ENCODE peak calls at places on chromosomes 6 and 20, in four cellular contexts. E is fibroblast of lung, I is ovary, V is SJSA1. D is an unnamed sample.

GRCh38 chr6:108945686-108946158 is 97.5 kb downstream of the ARMC2 start:
- DNase-seq in I (peak; percentile 93), E (peak; percentile 84), V (no peak), D (no peak)

GRCh38 chr20:13554076-13554475 is 84.7 kb downstream of the TASP1 start:
- DNase-seq in E (no peak), I (no peak), V (no peak), D (no peak)

GRCh38 chr20:15214051-15214450 is 876.6 kb upstream of the FLRT3 start:
- DNase-seq in V (no peak), I (no peak), E (no peak), D (no peak)

GRCh38 chr6:131443514-131443913 is 129.5 kb upstream of the ARG1 start:
- DNase-seq in E (no peak), V (no peak), I (no peak), D (no peak)

GRCh38 chr20:3874194-3874824 is 14.9 kb upstream of the PANK2 start:
- DNase-seq in I (no peak), E (peak; percentile 56), V (no peak), D (no peak)

GRCh38 chr20:34110025-34111013 is 1.7 kb downstream of the EIF2S2 start:
- DNase-seq in E (peak; percentile 31), V (no peak), I (no peak), D (no peak)

GRCh38 chr6:30726506-30727413 is 6.6 kb downstream of the TUBB start:
- DNase-seq in I (no peak), V (no peak), E (no peak), D (no peak)

GRCh38 chr20:50932881-50933280 is 1.6 kb upstream of the ADNP start:
- DNase-seq in I (no peak), E (no peak), V (no peak), D (no peak)

GRCh38 chr6:42702200-42702599 is 20.2 kb downstream of the PRPH2 start:
- DNase-seq in I (no peak), E (peak; percentile 32), V (no peak), D (no peak)

GRCh38 chr20:23146111-23146640 is 60.1 kb upstream of the CD93 start:
- DNase-seq in I (no peak), E (no peak), V (no peak), D (no peak)

GRCh38 chr6:146850238-146850896 is 251.6 kb downstream of the ADGB start:
- DNase-seq in V (no peak), E (peak; percentile 58), I (no peak), D (no peak)

GRCh38 chr6:20722442-20722841 is 188.2 kb downstream of the CDKAL1 start:
- DNase-seq in E (no peak), V (no peak), I (no peak), D (no peak)

GRCh38 chr6:109687271-109687721 is 3.7 kb downstream of the AK9 start:
- DNase-seq in I (no peak), E (peak; percentile 92), V (no peak), D (peak; percentile 60)

GRCh38 chr6:35365599-35366596 is 23.5 kb downstream of the PPARD start:
- DNase-seq in I (no peak), E (no peak), V (no peak), D (no peak)

GRCh38 chr6:169529931-169530761 is 171.7 kb downstream of the WDR27 start:
- DNase-seq in E (peak; percentile 89), V (no peak), I (no peak), D (no peak)

GRCh38 chr20:34271961-34272360 is 30.7 kb downstream of the ASIP start:
- DNase-seq in E (no peak), I (no peak), V (peak; percentile 80), D (no peak)

GRCh38 chr20:297925-298754 is 770 bp downstream of the ZCCHC3 start:
- DNase-seq in E (peak; percentile 74), V (peak; percentile 73), I (peak; percentile 71), D (no peak)

GRCh38 chr6:132867055-132867454 is 52.7 kb downstream of the RPS12 start:
- DNase-seq in E (peak; percentile 9), V (no peak), I (no peak), D (no peak)

GRCh38 chr20:50346372-50347347 is 156.0 kb downstream of the CEBPB start:
- DNase-seq in E (peak; percentile 94), V (peak; percentile 85), I (peak; percentile 87), D (peak; percentile 92)

GRCh38 chr6:78854501-78854900 is 12.8 kb upstream of the IRAK1BP1 start:
- DNase-seq in I (no peak), V (no peak), E (no peak), D (no peak)

GRCh38 chr6:44151348-44152108 is 7.1 kb upstream of the CAPN11 start:
- DNase-seq in I (peak; percentile 85), V (peak; percentile 75), E (peak; percentile 56), D (no peak)

GRCh38 chr6:21636876-21637275 is 43.3 kb downstream of the SOX4 start:
- DNase-seq in E (peak; percentile 12), V (no peak), I (no peak), D (no peak)

GRCh38 chr6:118320652-118321051 is 227.4 kb upstream of the PLN start:
- DNase-seq in I (no peak), V (no peak), E (peak; percentile 55), D (no peak)

GRCh38 chr6:132648356-132648755 is 10.6 kb downstream of the TAAR1 start:
- DNase-seq in E (peak; percentile 79), V (no peak), I (no peak), D (no peak)

GRCh38 chr6:70586114-70586513 is 19.4 kb downstream of the SDHAF4 start:
- DNase-seq in I (no peak), E (no peak), V (no peak), D (no peak)

GRCh38 chr6:76275746-76276145 is 203.3 kb upstream of the IMPG1 start:
- DNase-seq in I (no peak), V (no peak), E (no peak), D (no peak)

GRCh38 chr6:106757267-106757666 is 127.9 kb downstream of the QRSL1 start:
- DNase-seq in E (no peak), V (no peak), I (no peak), D (no peak)

GRCh38 chr6:151796842-151797530 is 10.5 kb upstream of the ESR1 start:
- DNase-seq in V (no peak), E (no peak), I (no peak), D (no peak)

GRCh38 chr6:33589723-33590530 is 9.9 kb upstream of the BAK1 start:
- DNase-seq in V (peak; percentile 82), I (peak; percentile 86), E (peak; percentile 78), D (peak; percentile 95)

GRCh38 chr6:72205500-72205899 is 319.1 kb downstream of the RIMS1 start:
- DNase-seq in E (peak; percentile 60), I (no peak), V (no peak), D (no peak)

GRCh38 chr20:11170565-11170964 is 496.8 kb upstream of the JAG1 start:
- DNase-seq in I (no peak), V (no peak), E (no peak), D (no peak)

DNA sequence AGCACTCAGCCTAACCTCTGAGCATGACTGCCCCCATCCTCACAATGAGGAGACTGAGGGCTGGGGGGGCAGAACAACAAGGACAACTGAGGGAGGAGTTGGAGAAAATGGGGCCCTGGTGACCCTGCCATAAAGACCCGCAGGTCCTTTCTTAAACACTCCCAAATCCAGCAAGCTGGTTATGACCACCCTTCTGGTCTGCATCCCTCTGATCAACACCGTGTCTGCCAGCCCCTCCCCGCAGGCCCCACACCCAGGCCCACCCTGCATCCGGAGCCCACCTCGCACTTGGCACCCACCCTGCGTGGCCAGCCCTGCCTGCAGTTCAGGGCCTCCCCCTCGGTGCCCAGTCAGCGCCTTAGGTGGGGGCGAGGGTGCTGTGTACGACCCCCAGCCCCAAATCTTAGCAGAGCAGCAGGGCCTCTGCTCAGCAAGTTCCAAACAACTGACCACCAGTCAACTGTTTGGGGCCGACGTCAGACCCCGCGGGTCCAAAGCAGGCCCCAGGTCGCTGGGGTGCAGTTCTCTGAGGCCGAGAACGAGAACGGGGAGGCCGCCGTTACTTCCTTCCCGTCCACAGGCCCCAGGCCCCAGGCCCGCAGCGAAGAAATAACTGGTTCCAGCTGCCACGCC is 1.2 kb downstream of the ACSS1 start:
- DNase-seq in E (no peak), I (no peak), V (no peak), D (no peak)
- H3K4me3 ChIP-seq in E (peak overlapping the region; percentile 53), I (peak overlapping the region; percentile 80), V (peak overlapping the region; percentile 61), D (peak overlapping the region; percentile 51)

DNA sequence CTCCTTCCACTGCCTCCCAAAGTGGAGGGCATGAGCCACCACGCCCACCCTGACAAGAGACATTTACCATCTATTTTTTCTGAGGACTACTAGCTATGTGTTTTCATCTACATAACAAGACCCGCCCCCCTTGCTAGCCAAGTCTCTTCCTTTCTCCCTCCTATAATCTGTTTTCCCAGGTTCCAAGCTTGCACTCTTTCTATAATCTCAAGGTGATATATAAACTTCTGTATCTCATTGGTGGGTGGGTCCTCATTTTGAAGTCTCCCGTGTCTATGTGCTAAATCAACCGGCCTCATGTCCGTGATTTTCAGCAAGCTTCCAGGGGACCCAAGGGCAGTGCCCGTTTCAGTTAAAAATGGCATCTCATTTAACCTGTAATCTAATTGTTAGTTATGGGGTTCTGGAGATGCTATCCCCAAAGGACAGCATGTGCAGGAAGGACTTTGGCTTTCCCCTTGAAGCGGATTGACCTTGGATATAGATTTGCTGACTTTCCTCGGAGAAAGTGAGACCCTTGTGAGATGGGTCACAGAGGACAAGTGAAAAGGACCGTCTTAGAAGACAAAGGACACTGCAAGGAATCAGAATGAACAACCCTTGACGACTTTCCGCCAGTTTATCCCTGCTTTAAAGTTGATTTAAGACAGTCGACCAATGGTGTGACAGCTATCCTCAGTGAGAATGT is 22.4 kb downstream of the OR2B2 start:
- DNase-seq in I (no peak), E (no peak), V (no peak), D (no peak)
- H3K4me3 ChIP-seq in I (no peak overlapping the region), E (peak overlapping the region; percentile 49), V (peak overlapping the region; percentile 55), D (peak overlapping the region; percentile 52)

GRCh38 chr6:155123520-155123919 is 128.4 kb downstream of the TIAM2 start:
- DNase-seq in I (no peak), E (no peak), V (no peak), D (no peak)

GRCh38 chr6:155120034-155120433 is 124.9 kb downstream of the TIAM2 start:
- DNase-seq in E (no peak), I (no peak), V (peak; percentile 86), D (no peak)

GRCh38 chr6:155125916-155126315 is 130.8 kb downstream of the TIAM2 start:
- DNase-seq in I (no peak), E (peak; percentile 65), V (no peak), D (no peak)

GRCh38 chr6:155122199-155122950 is 127.3 kb downstream of the TIAM2 start:
- DNase-seq in E (no peak), V (no peak), I (no peak), D (no peak)

DNA sequence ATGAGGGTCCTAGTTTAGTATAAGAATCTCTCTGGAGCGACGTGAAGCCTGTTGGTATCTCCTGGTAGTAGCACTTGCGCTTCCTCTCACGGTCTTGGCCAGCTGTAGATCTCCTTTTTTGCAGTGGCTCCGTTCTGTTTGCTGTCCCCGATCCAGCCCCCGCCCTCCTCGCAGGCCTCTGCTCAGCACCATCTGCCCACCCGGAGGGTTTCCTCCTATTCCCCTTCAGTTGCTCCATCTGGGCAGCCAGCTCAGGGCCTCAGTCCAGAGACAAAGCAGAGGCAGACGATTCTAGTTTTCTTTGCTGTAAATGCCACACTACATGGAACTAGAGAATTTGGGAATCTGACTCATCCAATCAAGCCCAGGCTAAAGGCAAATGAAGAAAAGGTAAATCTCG is 126.6 kb downstream of the TIAM2 start:
- DNase-seq in E (no peak), I (no peak), V (no peak), D (no peak)
- H3K4me3 ChIP-seq in E (no peak overlapping the region), I (no peak overlapping the region), V (no peak overlapping the region), D (no peak overlapping the region)

GRCh38 chr6:137001287-137001976 is 43.3 kb downstream of the IL20RA start:
- DNase-seq in I (no peak), E (no peak), V (no peak), D (no peak)
- H3K4me3 ChIP-seq in I (no peak overlapping the region), E (no peak overlapping the region), V (no peak overlapping the region), D (no peak overlapping the region)

D was measured in RWPE2.